ENCODE peak calls at places on chromosomes 12 and 14, in four cellular contexts. O is K562, X is H1, N is GM12878. R is an unnamed sample.
A peak's percentile ranks its signal among the peaks of the same experiment; 100 is the strongest.

GRCh38 chr12:88266851-88267360 is 124.8 kb downstream of the TMTC3 start:
- DNase-seq in O (no peak), X (no peak), N (no peak), R (no peak)

GRCh38 chr14:91244501-91244901 is at the start of gene GPR68:
- DNase-seq in N (no peak), X (no peak), O (no peak), R (no peak)

GRCh38 chr14:26370118-26370517 is 227.7 kb downstream of the NOVA1 start:
- DNase-seq in X (no peak), N (no peak), O (no peak), R (no peak)

GRCh38 chr12:132029503-132030300 is 80.0 kb downstream of the EP400 start:
- DNase-seq in N (no peak), O (no peak), X (no peak), R (no peak)

GRCh38 chr12:50545783-50546182 is 41.0 kb downstream of the DIP2B start:
- DNase-seq in O (no peak), X (no peak), N (no peak), R (no peak)

GRCh38 chr14:61322011-61322798 is 826 bp downstream of the PRKCH start:
- DNase-seq in X (no peak), O (no peak), N (no peak), R (no peak)

GRCh38 chr14:69315302-69315701 is 55.3 kb downstream of the GALNT16 start:
- DNase-seq in O (peak; percentile 16), X (no peak), N (no peak), R (no peak)

GRCh38 chr12:106672308-106673085 is 89.7 kb downstream of the RFX4 start:
- DNase-seq in N (no peak), X (no peak), O (no peak), R (no peak)

GRCh38 chr14:20476795-20477194 is 7.6 kb downstream of the PNP start:
- DNase-seq in O (no peak), N (no peak), X (no peak), R (no peak)

GRCh38 chr12:56151672-56152131 is 685 bp upstream of the MYL6B start:
- DNase-seq in X (no peak), N (no peak), O (peak; percentile 56), R (peak; percentile 80)

GRCh38 chr14:104290058-104290667 is 151.8 kb downstream of the KIF26A start:
- DNase-seq in N (no peak), O (no peak), X (no peak), R (no peak)

GRCh38 chr14:64879635-64880381 is at the start of gene SPTB:
- DNase-seq in X (no peak), N (no peak), O (peak; percentile 91), R (no peak)

GRCh38 chr12:122081697-122082221 is 3.2 kb downstream of the MLXIP start:
- DNase-seq in O (no peak), X (no peak), N (peak; percentile 58), R (no peak)

GRCh38 chr14:24251880-24252288 is 9.5 kb upstream of the TINF2 start:
- DNase-seq in X (no peak), N (no peak), O (no peak), R (no peak)

GRCh38 chr14:73203527-73203926 is 33.8 kb upstream of the PAPLN start:
- DNase-seq in O (no peak), N (no peak), X (no peak), R (no peak)

GRCh38 chr14:26255213-26255612 is 342.6 kb downstream of the NOVA1 start:
- DNase-seq in N (no peak), X (no peak), O (no peak), R (no peak)

GRCh38 chr12:39459027-39459434 is 16.1 kb upstream of the KIF21A start:
- DNase-seq in X (no peak), O (no peak), N (no peak), R (no peak)

GRCh38 chr12:66329941-66330340 is 27.6 kb downstream of the HELB start:
- DNase-seq in N (no peak), O (no peak), X (no peak), R (no peak)

GRCh38 chr12:114938487-114939210 is 254.7 kb upstream of the TBX3 start:
- DNase-seq in X (no peak), N (no peak), O (no peak), R (no peak)

GRCh38 chr14:99287269-99287942 is 15.4 kb upstream of the BCL11B start:
- DNase-seq in N (peak; percentile 55), O (no peak), X (no peak), R (no peak)

GRCh38 chr14:105439710-105440553 is 20.3 kb downstream of the MTA1 start:
- DNase-seq in O (no peak), X (no peak), N (no peak), R (no peak)

GRCh38 chr14:69660344-69661193 is 49.2 kb downstream of the SUSD6 start:
- DNase-seq in X (no peak), N (no peak), O (no peak), R (no peak)

GRCh38 chr14:32724864-32725550 is 213.7 kb upstream of the NPAS3 start:
- DNase-seq in N (no peak), O (no peak), X (no peak), R (no peak)

GRCh38 chr12:111074559-111074958 is 154.2 kb upstream of the MYL2 start:
- DNase-seq in X (no peak), O (no peak), N (no peak), R (no peak)

GRCh38 chr12:19035552-19035951 is 94.0 kb upstream of the PLEKHA5 start:
- DNase-seq in X (no peak), N (no peak), O (no peak), R (no peak)

GRCh38 chr14:59427653-59428578 is 37.3 kb downstream of the GPR135 start:
- DNase-seq in O (no peak), X (no peak), N (no peak), R (no peak)

GRCh38 chr12:124819525-124819924 is 44.1 kb downstream of the SCARB1 start:
- DNase-seq in N (no peak), O (no peak), X (no peak), R (no peak)

DNA sequence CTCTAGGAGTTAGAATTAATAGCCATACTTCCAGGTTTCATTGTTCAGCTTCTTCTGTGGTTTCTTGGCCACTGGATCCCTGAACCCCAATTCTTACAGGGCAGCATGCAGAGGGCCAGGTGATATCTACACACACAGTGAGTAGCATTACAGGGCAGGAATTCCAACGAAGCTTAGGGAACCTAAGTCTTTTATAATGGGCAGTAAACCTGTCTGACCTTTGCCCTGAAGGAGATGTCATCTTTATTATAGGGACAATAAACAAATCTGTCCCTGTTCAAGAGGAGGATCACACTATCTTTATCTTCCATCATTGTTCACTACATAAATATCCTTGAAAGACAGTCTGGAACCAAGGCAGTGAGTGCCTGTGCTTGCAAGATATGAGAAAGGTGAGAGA is 11.7 kb upstream of the EML5 start:
- DNase-seq in N (no peak), O (no peak), X (no peak), R (no peak)
- TF ChIP-seq HDAC6 in N (no peak), O (no peak), X (no peak), R (no peak)

GRCh38 chr12:15749937-15750336 is 39.3 kb downstream of the EPS8 start:
- DNase-seq in X (no peak), O (no peak), N (no peak), R (no peak)

GRCh38 chr12:15754233-15754632 is 35.0 kb downstream of the EPS8 start:
- DNase-seq in X (no peak), N (no peak), O (no peak), R (no peak)

GRCh38 chr12:15756822-15757221 is 32.4 kb downstream of the EPS8 start:
- DNase-seq in N (no peak), X (no peak), O (no peak), R (no peak)

GRCh38 chr12:15751741-15752140 is 37.4 kb downstream of the EPS8 start:
- DNase-seq in X (no peak), O (no peak), N (no peak), R (no peak)

GRCh38 chr12:15752780-15753179 is 36.4 kb downstream of the EPS8 start:
- DNase-seq in O (no peak), N (no peak), X (no peak), R (no peak)
- TF ChIP-seq HDAC6 in O (no peak), N (no peak), X (no peak), R (no peak)

GRCh38 chr12:59500915-59501314 is 94.9 kb upstream of the SLC16A7 start:
- DNase-seq in N (no peak), O (no peak), X (no peak), R (no peak)
- TF ChIP-seq HDAC6 in N (no peak), O (no peak), X (no peak), R (no peak)

GRCh38 chr12:43285248-43285647 is 266.8 kb downstream of the ADAMTS20 start:
- DNase-seq in O (no peak), X (no peak), N (no peak), R (no peak)
- TF ChIP-seq HDAC6 in O (no peak), X (no peak), N (no peak), R (no peak)

R was measured in HepG2.